ENCODE peak calls at places on chromosome 12, in seven cellular contexts. D is right cardiac atrium; V is NCI-H1417; G is stimulated activated CD8-positive, alpha-beta memory T cell treated with anti-CD3 and anti-CD28 coated beads, Interleukin-2, amount 100 ng/mL, for 1 hour; K is EL; S is foreskin fibroblast; U is HFFc6. R is an unnamed sample.

GRCh38 chr12:80607361-80608135 is 99.9 kb upstream of the MYF6 start:
- DNase-seq in G (no peak), K (no peak), U (no peak), S (no peak), V (no peak), D (no peak), R (no peak)

GRCh38 chr12:27336254-27336653 is 3.6 kb downstream of the BMAL2 start:
- DNase-seq in V (no peak), K (no peak), G (no peak), D (no peak), U (no peak), S (no peak), R (no peak)

GRCh38 chr12:108196921-108197320 is 67.8 kb downstream of the WSCD2 start:
- DNase-seq in S (no peak), K (no peak), D (no peak), G (no peak), U (no peak), V (no peak), R (no peak)

GRCh38 chr12:111084605-111085004 is 164.2 kb upstream of the MYL2 start:
- DNase-seq in V (no peak), U (no peak), G (no peak), D (no peak), S (no peak), K (no peak), R (no peak)

GRCh38 chr12:40573024-40573423 is 119.2 kb upstream of the CNTN1 start:
- DNase-seq in D (no peak), U (no peak), V (no peak), S (no peak), G (no peak), K (no peak), R (no peak)

GRCh38 chr12:68403296-68403695 is 71.1 kb upstream of the MDM1 start:
- DNase-seq in S (no peak), D (no peak), V (no peak), K (peak), U (no peak), G (no peak), R (no peak)

GRCh38 chr12:123105427-123105826 is 45.5 kb downstream of the PITPNM2 start:
- DNase-seq in K (no peak), U (no peak), G (no peak), D (no peak), V (peak), S (no peak), R (no peak)

GRCh38 chr12:118727196-118727595 is 254.1 kb upstream of the SRRM4 start:
- DNase-seq in S (no peak), K (no peak), D (no peak), V (no peak), U (no peak), G (no peak), R (no peak)

GRCh38 chr12:27012982-27013255 is 1.3 kb downstream of the TM7SF3 start:
- DNase-seq in D (no peak), S (no peak), V (no peak), K (no peak), U (no peak), G (no peak), R (no peak)

GRCh38 chr12:120639771-120640721 is at the start of gene CABP1:
- DNase-seq in S (no peak), K (peak), G (peak), U (no peak), D (no peak), V (peak), R (peak)

GRCh38 chr12:54504550-54504949 is 7.0 kb downstream of the NCKAP1L start:
- DNase-seq in U (no peak), K (no peak), G (no peak), V (no peak), D (no peak), S (no peak), R (no peak)

GRCh38 chr12:132486168-132486567 is 3.8 kb upstream of the FBRSL1 start:
- DNase-seq in U (no peak), K (no peak), S (no peak), V (no peak), D (no peak), G (no peak), R (no peak)

GRCh38 chr12:109586385-109587296 is 13.0 kb downstream of the MVK start:
- DNase-seq in G (no peak), K (no peak), V (no peak), S (no peak), U (no peak), D (no peak), R (no peak)

GRCh38 chr12:104686196-104686595 is 229.4 kb downstream of the CHST11 start:
- DNase-seq in D (no peak), V (no peak), K (peak), S (no peak), G (no peak), U (no peak), R (no peak)

GRCh38 chr12:3882896-3883564 is 9.8 kb upstream of the PARP11 start:
- DNase-seq in G (no peak), V (no peak), K (peak), U (no peak), D (no peak), S (peak), R (no peak)

GRCh38 chr12:105352049-105352448 is 21.6 kb downstream of the C12orf75 start:
- DNase-seq in G (no peak), S (no peak), U (no peak), D (no peak), V (no peak), K (no peak), R (no peak)

GRCh38 chr12:89789862-89790261 is 81.2 kb upstream of the ATP2B1 start:
- DNase-seq in S (no peak), K (peak), U (peak), G (no peak), V (no peak), D (no peak), R (peak)

GRCh38 chr12:122932207-122932606 is 34.1 kb downstream of the ABCB9 start:
- DNase-seq in D (no peak), V (no peak), S (no peak), U (no peak), K (no peak), G (no peak), R (no peak)

GRCh38 chr12:125329239-125330238 is 264.3 kb downstream of the AACS start:
- DNase-seq in U (no peak), S (peak), G (no peak), K (no peak), V (no peak), D (no peak), R (no peak)

R was measured in GM19239.